ENCODE peak calls at places on chromosome 13, in four cellular contexts. U is WTC11, E is K562, V is HepG2. J is an unnamed sample.

GRCh38 chr13:37202264-37202663 is 96.8 kb upstream of the CSNK1A1L start:
- DNase-seq in U (no peak), E (no peak), V (no peak), J (no peak)

GRCh38 chr13:76830805-76831204 is 55.4 kb downstream of the KCTD12 start:
- DNase-seq in U (no peak), E (no peak), V (no peak), J (no peak)

GRCh38 chr13:24564881-24565280 is 52.3 kb upstream of the PARP4 start:
- DNase-seq in U (no peak), E (no peak), V (no peak), J (no peak)

GRCh38 chr13:35198821-35199220 is 256.8 kb downstream of the NBEA start:
- DNase-seq in U (no peak), E (no peak), V (no peak), J (no peak)

GRCh38 chr13:54709546-54709945 is 1680.9 kb downstream of the OLFM4 start:
- DNase-seq in U (no peak), E (no peak), V (no peak), J (no peak)

GRCh38 chr13:110648155-110648819 is 32.9 kb downstream of the NAXD start:
- DNase-seq in U (no peak), E (peak; percentile 19), V (no peak), J (no peak)

GRCh38 chr13:66994097-66994496 is 236.0 kb downstream of the PCDH9 start:
- DNase-seq in U (peak; percentile 83), E (peak; percentile 78), V (peak; percentile 38), J (peak; percentile 60)

GRCh38 chr13:111361046-111361872 is 40.8 kb downstream of the TEX29 start:
- DNase-seq in U (no peak), E (no peak), V (no peak), J (no peak)

GRCh38 chr13:98466634-98467236 is 110.2 kb downstream of the STK24 start:
- DNase-seq in U (peak; percentile 87), E (peak; percentile 54), V (peak; percentile 43), J (peak; percentile 65)

GRCh38 chr13:111940892-111941291 is 126.1 kb upstream of the SOX1 start:
- DNase-seq in U (no peak), E (no peak), V (no peak), J (no peak)

GRCh38 chr13:24253520-24254150 is 55.7 kb upstream of the C1QTNF9 start:
- DNase-seq in U (no peak), E (no peak), V (no peak), J (no peak)

GRCh38 chr13:22220186-22221160 is 549.6 kb downstream of the FGF9 start:
- DNase-seq in U (no peak), E (no peak), V (no peak), J (no peak)
- TF ChIP-seq ELF4 in U (no peak), E (no peak), V (no peak), J (no peak)

GRCh38 chr13:22061806-22062391 is 391.0 kb downstream of the FGF9 start:
- DNase-seq in U (no peak), E (no peak), V (no peak), J (no peak)
- TF ChIP-seq ELF4 in U (no peak), E (no peak), V (no peak), J (no peak)

GRCh38 chr13:30186644-30187431 is 120.5 kb downstream of the KATNAL1 start:
- DNase-seq in U (peak; percentile 20), E (no peak), V (no peak), J (no peak)
- TF ChIP-seq ELF4 in U (no peak), E (no peak), V (no peak), J (no peak)

GRCh38 chr13:92355213-92355612 is 871.4 kb upstream of the GPC6 start:
- DNase-seq in U (peak; percentile 42), E (peak; percentile 64), V (peak; percentile 10), J (peak; percentile 64)
- TF ChIP-seq ELF4 in U (no peak), E (no peak), V (no peak), J (no peak)

GRCh38 chr13:106083620-106084350 is 451.7 kb downstream of the EFNB2 start:
- DNase-seq in U (peak; percentile 54), E (peak; percentile 2), V (peak; percentile 6), J (no peak)

GRCh38 chr13:106077017-106077416 is 458.4 kb downstream of the EFNB2 start:
- DNase-seq in U (no peak), E (no peak), V (no peak), J (no peak)

GRCh38 chr13:106078191-106078590 is 457.3 kb downstream of the EFNB2 start:
- DNase-seq in U (no peak), E (no peak), V (no peak), J (no peak)
- TF ChIP-seq ELF4 in U (no peak), E (no peak), V (no peak), J (no peak)

GRCh38 chr13:33367931-33368330 is 82.4 kb upstream of the STARD13 start:
- DNase-seq in U (no peak), E (peak; percentile 45), V (no peak), J (no peak)
- TF ChIP-seq ELF4 in U (no peak), E (no peak), V (no peak), J (no peak)

GRCh38 chr13:52615817-52616216 is 26.4 kb upstream of the HNRNPA1L2 start:
- DNase-seq in U (no peak), E (peak; percentile 9), V (peak; percentile 43), J (peak; percentile 16)
- TF ChIP-seq ELF4 in U (no peak), E (no peak), V (no peak), J (no peak)

GRCh38 chr13:49820591-49821215 is 28.2 kb upstream of the KPNA3 start:
- DNase-seq in U (no peak), E (no peak), V (peak; percentile 88), J (no peak)

DNA sequence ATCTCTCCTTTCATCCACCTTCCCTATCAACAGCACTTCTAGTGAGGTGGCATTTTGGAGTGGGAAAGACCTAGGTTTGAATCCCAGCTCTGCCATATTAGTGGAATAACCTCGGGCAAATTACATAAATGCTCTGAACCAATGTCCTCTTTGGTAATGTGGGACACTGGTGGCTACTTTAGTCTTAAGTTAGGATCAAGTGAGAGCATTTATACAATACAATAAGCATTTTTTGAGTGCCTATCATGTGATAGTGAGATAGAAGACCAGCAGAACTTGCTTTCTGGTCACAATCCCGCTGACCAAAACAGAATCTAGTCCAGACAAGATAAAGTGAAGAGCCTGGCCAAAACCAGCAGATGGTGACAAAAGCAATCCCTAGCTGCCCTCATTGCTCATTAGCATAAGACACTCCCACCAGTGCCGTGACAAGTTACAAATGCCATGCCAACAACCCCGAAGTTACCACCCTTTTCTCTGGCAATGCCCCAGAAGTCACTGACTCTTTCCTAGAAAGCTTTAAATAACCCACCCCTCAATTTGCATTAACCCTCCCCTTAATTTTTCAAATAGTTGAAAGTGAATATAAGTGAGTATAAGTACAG is 28.8 kb upstream of the KPNA3 start:
- DNase-seq in U (no peak), E (peak; percentile 29), V (no peak), J (no peak)
- TF ChIP-seq ELF4 in U (no peak), E (no peak), V (no peak), J (no peak)

GRCh38 chr13:42525035-42525504 is 48.9 kb upstream of the TNFSF11 start:
- DNase-seq in U (no peak), E (no peak), V (no peak), J (no peak)

GRCh38 chr13:42524487-42525034 is 49.4 kb upstream of the TNFSF11 start:
- DNase-seq in U (no peak), E (no peak), V (no peak), J (no peak)

GRCh38 chr13:42526276-42526675 is 47.7 kb upstream of the TNFSF11 start:
- DNase-seq in U (no peak), E (no peak), V (no peak), J (no peak)
- TF ChIP-seq ELF4 in U (no peak), E (no peak), V (no peak), J (no peak)

GRCh38 chr13:42490676-42491075 is 83.3 kb upstream of the TNFSF11 start:
- DNase-seq in U (no peak), E (no peak), V (no peak), J (no peak)

GRCh38 chr13:42495751-42496150 is 78.2 kb upstream of the TNFSF11 start:
- DNase-seq in U (no peak), E (no peak), V (no peak), J (no peak)

GRCh38 chr13:42492372-42492920 is 81.5 kb upstream of the TNFSF11 start:
- DNase-seq in U (no peak), E (no peak), V (no peak), J (no peak)

GRCh38 chr13:42495256-42495655 is 78.7 kb upstream of the TNFSF11 start:
- DNase-seq in U (no peak), E (no peak), V (no peak), J (no peak)

GRCh38 chr13:42494157-42494556 is 79.8 kb upstream of the TNFSF11 start:
- DNase-seq in U (no peak), E (no peak), V (no peak), J (no peak)
- TF ChIP-seq ELF4 in U (no peak), E (no peak), V (no peak), J (no peak)